ENCODE peak calls at places on chromosome 22, in six cellular contexts. O, G, X, N, C and S are unnamed samples.

GRCh38 chr22:45198463-45198795 is 34.7 kb downstream of the NUP50 start:
- DNase-seq in G (no peak), N (no peak), C (no peak), O (no peak), X (no peak), S (no peak)

GRCh38 chr22:35274154-35274871 is 17.0 kb downstream of the HMGXB4 start:
- DNase-seq in N (peak; percentile 3), O (no peak), G (peak; percentile 4), X (no peak), C (no peak), S (no peak)

GRCh38 chr22:37496651-37497599 is 10.7 kb upstream of the MFNG start:
- DNase-seq in C (no peak), N (peak; percentile 95), X (no peak), O (no peak), G (peak; percentile 86), S (peak; percentile 78)

GRCh38 chr22:17013396-17014100 is 5.5 kb upstream of the GAB4 start:
- DNase-seq in O (no peak), N (no peak), C (no peak), G (no peak), X (no peak), S (no peak)

GRCh38 chr22:34966980-34967379 is 99.0 kb upstream of the ISX start:
- DNase-seq in X (no peak), O (no peak), C (no peak), G (peak; percentile 2), N (peak; percentile 75), S (peak; percentile 26)

GRCh38 chr22:31838917-31839316 is 85.1 kb downstream of the DEPDC5 start:
- DNase-seq in G (peak; percentile 74), O (no peak), C (no peak), X (no peak), N (no peak), S (no peak)

GRCh38 chr22:47645450-47645914 is 883.0 kb downstream of the TBC1D22A start:
- DNase-seq in O (no peak), N (no peak), G (no peak), C (no peak), X (peak; percentile 26), S (no peak)

GRCh38 chr22:48736593-48737460 is 1090.8 kb downstream of the BRD1 start:
- DNase-seq in N (no peak), O (no peak), G (no peak), C (no peak), X (no peak), S (no peak)

GRCh38 chr22:47586038-47586437 is 823.6 kb downstream of the TBC1D22A start:
- DNase-seq in X (no peak), C (no peak), N (no peak), G (peak; percentile 2), O (no peak), S (no peak)

GRCh38 chr22:48753752-48754517 is 1073.7 kb downstream of the BRD1 start:
- DNase-seq in G (no peak), C (no peak), N (no peak), X (peak; percentile 87), O (no peak), S (no peak)